ENCODE peak calls at places on chromosome 14, in eight cellular contexts. D, R, O, P, X, K, V and J are unnamed samples.
A peak's percentile ranks its signal among the peaks of the same experiment; 100 is the strongest.

GRCh38 chr14:53946404-53947400 is 9.9 kb downstream of the BMP4 start:
- DNase-seq in D (no peak), R (no peak), O (no peak), P (no peak), X (no peak), K (peak; percentile 65), V (no peak), J (no peak)

GRCh38 chr14:22097606-22098292 is 424.1 kb upstream of the OR4E1 start:
- DNase-seq in D (no peak), R (no peak), O (no peak), P (no peak), X (no peak), K (no peak), V (no peak), J (no peak)

GRCh38 chr14:99612737-99613330 is 8.8 kb upstream of the CCDC85C start:
- DNase-seq in D (peak; percentile 56), R (no peak), O (no peak), P (peak; percentile 89), X (no peak), K (no peak), V (no peak), J (no peak)

GRCh38 chr14:99891900-99892299 is 98.7 kb downstream of the EML1 start:
- DNase-seq in D (no peak), R (no peak), O (no peak), P (no peak), X (no peak), K (no peak), V (peak; percentile 43), J (no peak)

GRCh38 chr14:60738843-60739508 is 4.4 kb downstream of the MNAT1 start:
- DNase-seq in D (no peak), R (no peak), O (no peak), P (no peak), X (no peak), K (no peak), V (no peak), J (no peak)

GRCh38 chr14:96256420-96256819 is 410 bp downstream of the BDKRB1 start:
- DNase-seq in D (no peak), R (no peak), O (no peak), P (peak; percentile 89), X (peak; percentile 63), K (no peak), V (no peak), J (no peak)

GRCh38 chr14:70808402-70809237 is 693 bp downstream of the MAP3K9 start:
- DNase-seq in D (peak; percentile 25), R (no peak), O (no peak), P (no peak), X (no peak), K (peak; percentile 41), V (no peak), J (no peak)

GRCh38 chr14:34501004-34501580 is 38.4 kb downstream of the EAPP start:
- DNase-seq in D (no peak), R (no peak), O (no peak), P (no peak), X (no peak), K (no peak), V (no peak), J (no peak)

GRCh38 chr14:79708991-79709390 is 502.3 kb downstream of the DIO2 start:
- DNase-seq in D (no peak), R (no peak), O (no peak), P (peak; percentile 59), X (no peak), K (no peak), V (no peak), J (no peak)

GRCh38 chr14:101175731-101176534 is 272.4 kb upstream of the RTL1 start:
- DNase-seq in D (no peak), R (no peak), O (no peak), P (no peak), X (no peak), K (no peak), V (no peak), J (no peak)

GRCh38 chr14:58712357-58712756 is 74.6 kb downstream of the DACT1 start:
- DNase-seq in D (peak; percentile 61), R (no peak), O (no peak), P (no peak), X (no peak), K (no peak), V (no peak), J (no peak)

GRCh38 chr14:64910847-64911495 is 3.3 kb upstream of the CHURC1 start:
- DNase-seq in D (peak; percentile 14), R (no peak), O (no peak), P (peak; percentile 44), X (no peak), K (peak; percentile 23), V (no peak), J (no peak)

GRCh38 chr14:105742531-105742848 is 216.1 kb downstream of the TMEM121 start:
- DNase-seq in D (no peak), R (no peak), O (no peak), P (no peak), X (no peak), K (no peak), V (no peak), J (no peak)

GRCh38 chr14:26401170-26401968 is 196.5 kb downstream of the NOVA1 start:
- DNase-seq in D (no peak), R (no peak), O (no peak), P (no peak), X (no peak), K (no peak), V (peak; percentile 39), J (no peak)

GRCh38 chr14:105505101-105505500 is 14.1 kb downstream of the TEDC1 start:
- DNase-seq in D (no peak), R (no peak), O (no peak), P (no peak), X (no peak), K (no peak), V (no peak), J (no peak)

GRCh38 chr14:51547260-51547659 is 104.5 kb upstream of the FRMD6 start:
- DNase-seq in D (peak; percentile 97), R (no peak), O (no peak), P (peak; percentile 100), X (peak; percentile 97), K (no peak), V (no peak), J (peak; percentile 98)

GRCh38 chr14:96156804-96157760 is 47.6 kb upstream of the BDKRB2 start:
- DNase-seq in D (no peak), R (no peak), O (no peak), P (no peak), X (no peak), K (no peak), V (no peak), J (no peak)

GRCh38 chr14:61582815-61583214 is 112.5 kb upstream of the HIF1A start:
- DNase-seq in D (no peak), R (peak; percentile 13), O (no peak), P (no peak), X (no peak), K (no peak), V (no peak), J (no peak)

GRCh38 chr14:80404413-80404812 is 193.1 kb upstream of the DIO2 start:
- DNase-seq in D (no peak), R (no peak), O (no peak), P (no peak), X (no peak), K (no peak), V (no peak), J (no peak)

GRCh38 chr14:104353221-104353920 is 215.0 kb downstream of the KIF26A start:
- DNase-seq in D (no peak), R (no peak), O (no peak), P (no peak), X (no peak), K (no peak), V (no peak), J (no peak)

GRCh38 chr14:23512156-23512555 is 39.4 kb downstream of the ZFHX2 start:
- DNase-seq in D (no peak), R (no peak), O (no peak), P (no peak), X (no peak), K (no peak), V (peak; percentile 49), J (no peak)

GRCh38 chr14:104286496-104286895 is 148.1 kb downstream of the KIF26A start:
- DNase-seq in D (no peak), R (no peak), O (no peak), P (no peak), X (no peak), K (no peak), V (no peak), J (no peak)

GRCh38 chr14:92610849-92611271 is 97.3 kb downstream of the RIN3 start:
- DNase-seq in D (no peak), R (no peak), O (no peak), P (no peak), X (no peak), K (no peak), V (no peak), J (no peak)

GRCh38 chr14:91980157-91980556 is 32.7 kb upstream of the FBLN5 start:
- DNase-seq in D (peak; percentile 26), R (peak; percentile 30), O (no peak), P (peak; percentile 99), X (peak; percentile 75), K (no peak), V (no peak), J (peak; percentile 81)

GRCh38 chr14:49768301-49769121 is 558 bp downstream of the KLHDC2 start:
- DNase-seq in D (peak; percentile 18), R (peak; percentile 70), O (peak; percentile 48), P (peak; percentile 79), X (peak; percentile 28), K (peak; percentile 50), V (peak; percentile 49), J (no peak)

GRCh38 chr14:91138511-91139359 is 24.9 kb downstream of the DGLUCY start:
- DNase-seq in D (peak; percentile 37), R (no peak), O (no peak), P (peak; percentile 33), X (no peak), K (peak; percentile 47), V (no peak), J (no peak)

GRCh38 chr14:51782412-51782811 is 78.0 kb upstream of the GNG2 start:
- DNase-seq in D (no peak), R (no peak), O (no peak), P (no peak), X (no peak), K (no peak), V (no peak), J (no peak)

GRCh38 chr14:100761481-100761880 is 34.8 kb downstream of the DLK1 start:
- DNase-seq in D (peak; percentile 59), R (no peak), O (no peak), P (peak; percentile 98), X (peak; percentile 41), K (no peak), V (no peak), J (peak; percentile 66)

GRCh38 chr14:73715707-73716106 is 1.5 kb upstream of the PNMA1 start:
- DNase-seq in D (no peak), R (no peak), O (no peak), P (no peak), X (no peak), K (no peak), V (no peak), J (no peak)